ENCODE peak calls at places on chromosomes 16 and 17, in five cellular contexts. X is adipocyte, K is HepG2, B is AG09309, A is small intestine. Q is an unnamed sample.

GRCh38 chr17:846901-847777 is 65.0 kb downstream of the MRM3 start:
- DNase-seq in X (peak), K (no peak), B (no peak), A (no peak), Q (no peak)

GRCh38 chr17:28959471-28959871 is 8.2 kb upstream of the PHF12 start:
- DNase-seq in X (no peak), K (no peak), B (no peak), A (no peak), Q (no peak)

GRCh38 chr17:61410100-61410551 is 10.5 kb downstream of the TBX2 start:
- DNase-seq in X (peak), K (no peak), B (no peak), A (no peak), Q (no peak)

GRCh38 chr17:12536021-12536420 is 129.7 kb upstream of the MYOCD start:
- DNase-seq in X (no peak), K (no peak), B (no peak), A (no peak), Q (no peak)

GRCh38 chr16:85555549-85556455 is 57.3 kb upstream of the GSE1 start:
- DNase-seq in X (peak), K (peak), B (no peak), A (peak), Q (peak)

GRCh38 chr17:6996256-6997111 is 635 bp downstream of the ALOX12 start:
- DNase-seq in X (no peak), K (no peak), B (no peak), A (no peak), Q (peak)

GRCh38 chr16:66359811-66360608 is 6.5 kb upstream of the CDH5 start:
- DNase-seq in X (no peak), K (no peak), B (no peak), A (no peak), Q (no peak)

GRCh38 chr16:49713770-49714169 is 142.1 kb downstream of the ZNF423 start:
- DNase-seq in X (no peak), K (no peak), B (no peak), A (no peak), Q (no peak)

GRCh38 chr16:67170168-67170947 is at the start of gene NOL3:
- DNase-seq in X (peak), K (peak), B (no peak), A (peak), Q (peak)

GRCh38 chr16:75621170-75621477 is 2.0 kb downstream of the ADAT1 start:
- DNase-seq in X (peak), K (peak), B (no peak), A (peak), Q (peak)

GRCh38 chr16:3960049-3960809 is 79.7 kb upstream of the CREBBP start:
- DNase-seq in X (peak), K (no peak), B (no peak), A (no peak), Q (no peak)

GRCh38 chr17:54780238-54780637 is 120.4 kb upstream of the TOM1L1 start:
- DNase-seq in X (no peak), K (no peak), B (no peak), A (no peak), Q (no peak)

GRCh38 chr17:59558953-59559352 is 6.5 kb upstream of the DHX40 start:
- DNase-seq in X (peak), K (peak), B (no peak), A (peak), Q (peak)

GRCh38 chr17:3026856-3027751 is 36.3 kb downstream of the OR1D5 start:
- DNase-seq in X (no peak), K (no peak), B (no peak), A (no peak), Q (no peak)

GRCh38 chr16:73215482-73216377 is 167.8 kb upstream of the ZFHX3 start:
- DNase-seq in X (peak), K (no peak), B (no peak), A (no peak), Q (peak)

GRCh38 chr16:22010902-22011301 is 3.0 kb downstream of the MOSMO start:
- DNase-seq in X (no peak), K (no peak), B (no peak), A (no peak), Q (no peak)

GRCh38 chr16:3012246-3012645 is 477 bp upstream of the CLDN9 start:
- DNase-seq in X (no peak), K (no peak), B (no peak), A (no peak), Q (no peak)

GRCh38 chr16:695355-696089 is 5.3 kb upstream of the WDR24 start:
- DNase-seq in X (no peak), K (no peak), B (no peak), A (peak), Q (no peak)

GRCh38 chr17:61403846-61404701 is 4.4 kb downstream of the TBX2 start:
- DNase-seq in X (peak), K (no peak), B (no peak), A (no peak), Q (peak)

GRCh38 chr17:34826332-34826731 is 134.9 kb downstream of the CCT6B start:
- DNase-seq in X (no peak), K (no peak), B (no peak), A (no peak), Q (peak)

GRCh38 chr16:57693539-57693938 is 1.1 kb upstream of the DRC7 start:
- DNase-seq in X (no peak), K (no peak), B (no peak), A (no peak), Q (no peak)

GRCh38 chr17:75759457-75759856 is 5.5 kb downstream of the GALK1 start:
- DNase-seq in X (no peak), K (no peak), B (no peak), A (no peak), Q (no peak)

GRCh38 chr17:31696184-31696602 is 162.9 kb downstream of the COPRS start:
- DNase-seq in X (peak), K (peak), B (peak), A (no peak), Q (peak)

GRCh38 chr17:4938670-4939553 is 934 bp downstream of the SLC25A11 start:
- DNase-seq in X (peak), K (no peak), B (no peak), A (peak), Q (no peak)

GRCh38 chr17:34291721-34292348 is 6.3 kb downstream of the CCL11 start:
- DNase-seq in X (no peak), K (no peak), B (no peak), A (no peak), Q (no peak)

GRCh38 chr17:16943032-16943352 is 28.9 kb downstream of the TNFRSF13B start:
- DNase-seq in X (no peak), K (no peak), B (no peak), A (no peak), Q (no peak)

GRCh38 chr16:23757116-23757515 is 2.3 kb downstream of the CHP2 start:
- DNase-seq in X (no peak), K (no peak), B (no peak), A (no peak), Q (no peak)

GRCh38 chr16:23755484-23755809 is 621 bp downstream of the CHP2 start:
- DNase-seq in X (no peak), K (no peak), B (no peak), A (peak), Q (no peak)

GRCh38 chr16:23757937-23758619 is 3.3 kb downstream of the CHP2 start:
- DNase-seq in X (no peak), K (no peak), B (no peak), A (no peak), Q (no peak)

GRCh38 chr16:23753908-23754593 is 775 bp upstream of the CHP2 start:
- DNase-seq in X (no peak), K (no peak), B (no peak), A (peak), Q (no peak)

DNA sequence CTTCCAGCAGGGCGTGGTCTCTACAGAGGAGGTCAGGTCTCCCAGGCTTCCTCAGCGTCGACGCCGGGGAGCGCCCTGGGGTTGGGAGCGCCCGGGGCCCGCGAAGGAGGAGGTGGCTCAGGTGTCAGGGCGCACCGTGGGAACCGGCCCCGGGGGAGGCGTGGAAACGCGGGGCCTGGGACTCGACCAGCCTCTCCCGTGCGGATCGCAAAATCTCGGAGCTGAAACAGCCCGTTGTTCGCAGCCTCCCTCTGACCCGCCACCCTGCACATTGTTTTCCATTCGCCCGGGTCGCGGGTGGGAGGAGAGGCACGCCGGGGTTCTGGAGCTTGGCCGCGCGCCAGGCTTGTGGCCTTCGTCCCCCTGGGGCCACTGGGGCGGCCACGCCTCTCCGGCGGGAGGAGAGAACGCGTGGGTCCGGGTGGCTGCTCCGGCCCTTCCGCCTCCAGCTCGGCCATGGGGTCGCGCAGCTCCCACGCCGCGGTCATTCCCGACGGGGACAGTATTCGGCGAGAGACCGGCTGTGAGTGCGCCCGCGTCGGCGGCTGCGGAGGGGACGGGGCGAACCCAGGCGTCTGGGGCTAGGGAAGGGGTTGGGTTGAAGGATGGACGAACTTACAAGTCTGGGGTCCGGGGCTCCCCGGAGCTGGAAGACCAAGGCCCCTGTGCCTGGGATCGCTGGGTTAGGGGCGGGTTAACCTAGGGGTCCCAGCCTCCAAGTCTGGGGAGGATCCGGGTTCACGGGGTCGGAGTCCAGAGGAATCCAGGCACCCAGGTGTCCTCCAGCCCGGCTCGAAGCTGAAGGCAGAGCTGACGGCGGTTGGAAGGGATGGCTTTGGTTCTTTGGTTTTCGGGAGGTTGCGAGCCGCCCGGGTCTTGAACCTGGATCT is at the start of gene CHP2:
- DNase-seq in X (no peak), K (no peak), B (no peak), A (peak), Q (no peak)
- H3K4me3 ChIP-seq in X (peak), K (peak), B (no peak), A (peak), Q (no peak)

GRCh38 chr16:7381671-7382070 is 49.0 kb downstream of the RBFOX1 start:
- DNase-seq in X (no peak), K (no peak), B (no peak), A (no peak), Q (no peak)

GRCh38 chr16:7378024-7378695 is 45.5 kb downstream of the RBFOX1 start:
- DNase-seq in X (no peak), K (no peak), B (no peak), A (no peak), Q (no peak)

GRCh38 chr16:7377231-7377630 is 44.6 kb downstream of the RBFOX1 start:
- DNase-seq in X (no peak), K (no peak), B (no peak), A (no peak), Q (no peak)

GRCh38 chr16:7376227-7376626 is 43.6 kb downstream of the RBFOX1 start:
- DNase-seq in X (no peak), K (no peak), B (no peak), A (no peak), Q (no peak)

DNA sequence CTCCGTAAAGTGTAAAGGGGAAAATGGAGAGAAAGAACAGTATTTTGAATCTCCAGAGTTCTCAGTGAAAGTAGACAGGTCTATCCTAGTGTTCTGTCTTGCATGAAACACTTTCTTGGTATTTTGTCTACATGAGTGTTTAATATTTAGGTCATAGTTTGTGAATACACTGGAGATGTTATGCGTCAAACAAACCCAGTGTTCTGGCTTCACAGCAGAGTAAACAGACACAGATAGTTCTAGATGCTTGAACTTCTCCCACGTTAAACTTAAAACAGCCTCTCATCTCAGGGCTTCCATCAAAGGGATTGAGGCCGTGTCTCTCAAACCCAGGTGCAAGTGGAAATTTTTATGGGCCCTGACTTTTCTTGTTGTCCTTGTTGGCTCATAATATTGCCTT is 48.3 kb downstream of the RBFOX1 start:
- DNase-seq in X (no peak), K (no peak), B (no peak), A (no peak), Q (no peak)
- H3K4me3 ChIP-seq in X (no peak), K (no peak), B (no peak), A (no peak), Q (no peak)

DNA sequence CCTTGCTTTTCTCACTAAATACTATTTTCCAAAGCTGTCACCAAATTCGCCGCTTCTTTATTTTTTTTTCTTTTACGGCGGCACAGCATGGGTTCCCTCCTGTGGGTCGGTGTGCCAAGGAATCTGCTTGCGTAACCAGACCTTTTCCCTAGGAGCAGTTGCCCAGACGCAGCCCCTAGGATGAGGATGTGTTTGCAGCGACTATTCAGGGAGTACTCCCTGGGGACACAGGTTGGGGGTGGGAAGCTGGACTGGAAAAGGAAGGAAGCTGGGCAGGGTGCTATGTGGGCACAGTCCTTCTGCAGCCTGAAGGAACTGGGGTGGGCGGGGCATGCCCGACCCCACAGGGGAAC is 49.0 kb upstream of the ZCCHC14 start:
- DNase-seq in X (peak), K (no peak), B (no peak), A (no peak), Q (no peak)
- H3K4me3 ChIP-seq in X (peak), K (no peak), B (no peak), A (no peak), Q (no peak)

GRCh38 chr16:88924834-88925539 is 52.0 kb downstream of the CBFA2T3 start:
- DNase-seq in X (peak), K (peak), B (peak), A (no peak), Q (peak)
- H3K4me3 ChIP-seq in X (no peak), K (no peak), B (no peak), A (no peak), Q (no peak)

DNA sequence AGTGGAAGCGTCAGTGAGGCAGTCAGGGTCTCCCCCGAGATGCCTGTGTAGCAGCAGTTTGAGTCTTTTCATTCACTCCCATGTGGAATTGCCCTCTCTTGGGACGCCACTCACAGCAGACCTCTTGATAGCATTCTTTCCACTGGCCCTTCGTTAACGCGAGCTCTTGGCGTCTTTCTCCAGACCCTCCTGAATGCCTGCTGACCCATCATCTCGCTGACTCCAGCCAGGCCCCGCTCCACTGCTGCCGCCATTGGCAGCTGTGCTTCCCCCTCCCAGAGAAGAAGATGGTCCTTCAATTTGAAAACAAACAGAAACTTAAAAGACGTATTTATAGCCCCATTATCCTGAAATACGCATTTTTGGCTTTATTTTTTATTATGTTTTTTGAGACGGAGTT is 63.1 kb downstream of the SEC14L1 start:
- DNase-seq in X (no peak), K (no peak), B (no peak), A (no peak), Q (no peak)
- H3K4me3 ChIP-seq in X (no peak), K (no peak), B (no peak), A (no peak), Q (no peak)

DNA sequence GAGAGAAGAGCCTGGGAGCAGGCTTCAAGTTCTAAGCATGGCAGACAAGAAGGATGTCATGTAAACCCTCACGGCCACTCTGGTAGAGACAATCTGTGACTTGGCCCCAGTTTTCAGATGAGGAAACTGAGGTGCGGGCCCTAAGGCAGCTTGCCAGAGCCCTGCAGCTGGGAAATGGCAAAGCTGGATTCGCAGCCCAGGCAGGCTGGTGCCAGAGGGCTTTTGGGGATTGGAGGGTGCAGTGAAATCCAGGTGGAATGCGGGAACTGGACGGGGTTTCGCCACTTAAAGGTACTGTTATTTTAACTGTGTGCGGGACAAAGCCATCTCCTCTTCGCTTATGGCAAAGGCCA is 477 bp upstream of the OSGIN1 start:
- DNase-seq in X (no peak), K (no peak), B (no peak), A (no peak), Q (no peak)
- H3K4me3 ChIP-seq in X (peak), K (peak), B (no peak), A (no peak), Q (peak)

DNA sequence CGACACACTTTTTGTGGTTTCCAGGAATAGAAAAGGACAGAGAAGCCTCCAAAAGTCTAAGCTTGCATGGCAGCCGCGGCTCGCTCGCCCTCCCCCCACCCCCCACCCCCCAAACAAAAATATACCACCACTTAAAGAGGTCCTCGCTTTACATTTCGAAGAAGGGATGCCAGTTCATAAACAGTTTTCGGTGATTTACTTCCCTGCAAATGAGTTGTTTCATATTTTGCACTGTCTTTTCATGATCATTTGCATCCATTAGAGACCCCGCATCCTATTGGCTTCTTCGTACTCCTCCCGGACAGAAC is 234 bp downstream of the HOXB8 start:
- DNase-seq in X (no peak), K (no peak), B (no peak), A (no peak), Q (no peak)
- H3K4me3 ChIP-seq in X (peak), K (no peak), B (no peak), A (no peak), Q (no peak)